ENCODE peak calls at places on chromosomes 4 and X, in five cellular contexts. C is lung; D is heart left ventricle; X is effector memory CD8-positive, alpha-beta T cell; G is epithelial cell of esophagus. U is an unnamed sample.

GRCh38 chr4:1050486-1051213 is 39.2 kb downstream of the FGFRL1 start:
- DNase-seq in C (no peak), D (no peak), X (no peak), G (no peak), U (no peak)

GRCh38 chr4:96602661-96603060 is 762.8 kb downstream of the PDHA2 start:
- DNase-seq in C (no peak), D (no peak), X (no peak), G (no peak), U (no peak)

GRCh38 chr4:189128341-189128740 is 812.3 kb upstream of the FRG1 start:
- DNase-seq in C (no peak), D (no peak), X (no peak), G (peak; percentile 96), U (no peak)

GRCh38 chrX:47482512-47483309 is at the start of gene ZNF41:
- DNase-seq in C (peak; percentile 74), D (peak; percentile 69), X (peak; percentile 69), G (peak; percentile 86), U (peak; percentile 75)

GRCh38 chrX:123830309-123830708 is 29.5 kb upstream of the XIAP start:
- DNase-seq in C (peak; percentile 36), D (no peak), X (no peak), G (peak; percentile 94), U (no peak)

GRCh38 chr4:114386637-114387233 is 211.9 kb upstream of the UGT8 start:
- DNase-seq in C (no peak), D (no peak), X (no peak), G (peak; percentile 50), U (no peak)

GRCh38 chr4:1116837-1117236 is 3.5 kb upstream of the RNF212 start:
- DNase-seq in C (no peak), D (no peak), X (no peak), G (no peak), U (no peak)

GRCh38 chrX:71618303-71618721 is at the start of gene CXCR3:
- DNase-seq in C (peak; percentile 38), D (peak; percentile 24), X (peak; percentile 29), G (no peak), U (peak; percentile 53)

GRCh38 chrX:150704030-150704613 is 10.9 kb downstream of the MTMR1 start:
- DNase-seq in C (no peak), D (no peak), X (no peak), G (peak; percentile 78), U (no peak)

GRCh38 chr4:125520258-125520990 is 205.7 kb downstream of the FAT4 start:
- DNase-seq in C (no peak), D (no peak), X (no peak), G (no peak), U (no peak)

GRCh38 chrX:134631404-134632346 is 26.6 kb downstream of the PLAC1 start:
- DNase-seq in C (peak; percentile 50), D (no peak), X (no peak), G (no peak), U (no peak)

GRCh38 chrX:47311857-47312774 is 58.3 kb upstream of the ZNF157 start:
- DNase-seq in C (peak; percentile 55), D (peak; percentile 8), X (peak; percentile 22), G (peak; percentile 77), U (peak; percentile 31)

GRCh38 chr4:2793920-2794706 is 1.2 kb downstream of the SH3BP2 start:
- DNase-seq in C (no peak), D (peak; percentile 60), X (no peak), G (peak; percentile 30), U (no peak)

GRCh38 chr4:36288727-36289126 is 7.3 kb downstream of the DTHD1 start:
- DNase-seq in C (no peak), D (no peak), X (no peak), G (no peak), U (no peak)

GRCh38 chr4:3827616-3828492 is 61.7 kb downstream of the ADRA2C start:
- DNase-seq in C (peak; percentile 74), D (peak; percentile 86), X (no peak), G (no peak), U (no peak)

GRCh38 chr4:41176357-41176756 is 38.0 kb downstream of the APBB2 start:
- DNase-seq in C (no peak), D (no peak), X (no peak), G (no peak), U (no peak)

GRCh38 chr4:184282251-184282713 is 64.6 kb upstream of the ENPP6 start:
- DNase-seq in C (peak; percentile 41), D (no peak), X (peak; percentile 37), G (peak; percentile 82), U (peak; percentile 23)

GRCh38 chrX:45009371-45010000 is 136.5 kb downstream of the KDM6A start:
- DNase-seq in C (no peak), D (no peak), X (no peak), G (peak; percentile 62), U (no peak)